ENCODE peak calls at places on chromosome 18, in eight cellular contexts. Z is stimulated activated CD4-positive, alpha-beta T cell treated with anti-CD3 and anti-CD28 coated beads, Interleukin-4, amount 100 ng/mL, for 24 hours; C is nephron progenitor cell; D is NCI-H524 treated with DMSO at 0.1 percent for 48 hours; Y is Caki2; F is AG04450; X is AG10803; T is kidney tubule cell. O is an unnamed sample.

GRCh38 chr18:46435031-46435430 is 222.0 kb downstream of the LOXHD1 start:
- DNase-seq in Z (no peak), C (no peak), D (no peak), Y (no peak), F (no peak), X (no peak), T (no peak), O (no peak)

GRCh38 chr18:60469396-60469795 is 96.8 kb upstream of the MC4R start:
- DNase-seq in Z (no peak), C (no peak), D (no peak), Y (no peak), F (no peak), X (no peak), T (no peak), O (no peak)

GRCh38 chr18:74499633-74500032 is 3.5 kb downstream of the CNDP2 start:
- DNase-seq in Z (peak), C (no peak), D (no peak), Y (peak), F (no peak), X (peak), T (peak), O (peak)

GRCh38 chr18:986552-986951 is 81.9 kb downstream of the ADCYAP1 start:
- DNase-seq in Z (no peak), C (no peak), D (no peak), Y (no peak), F (no peak), X (peak), T (no peak), O (no peak)

GRCh38 chr18:31417850-31418249 is 29.7 kb upstream of the DSG3 start:
- DNase-seq in Z (no peak), C (no peak), D (no peak), Y (no peak), F (no peak), X (no peak), T (no peak), O (no peak)

GRCh38 chr18:51890762-51891161 is 449.2 kb upstream of the DCC start:
- DNase-seq in Z (no peak), C (no peak), D (no peak), Y (peak), F (no peak), X (peak), T (peak), O (no peak)

GRCh38 chr18:32769242-32770180 is 3.3 kb downstream of the KLHL14 start:
- DNase-seq in Z (no peak), C (peak), D (no peak), Y (no peak), F (no peak), X (no peak), T (no peak), O (no peak)

GRCh38 chr18:39173022-39173421 is 1607.4 kb upstream of the CELF4 start:
- DNase-seq in Z (no peak), C (no peak), D (no peak), Y (peak), F (no peak), X (no peak), T (peak), O (no peak)

GRCh38 chr18:47235096-47235495 is 16.4 kb downstream of the SKOR2 start:
- DNase-seq in Z (no peak), C (no peak), D (no peak), Y (no peak), F (no peak), X (no peak), T (no peak), O (no peak)

GRCh38 chr18:74796928-74797576 is 199.4 kb downstream of the ZNF407 start:
- DNase-seq in Z (peak), C (no peak), D (no peak), Y (peak), F (peak), X (peak), T (peak), O (peak)

GRCh38 chr18:42636309-42636708 is 479.2 kb downstream of the RIT2 start:
- DNase-seq in Z (no peak), C (no peak), D (no peak), Y (no peak), F (no peak), X (no peak), T (no peak), O (no peak)

GRCh38 chr18:3449702-3450357 is at the start of gene TGIF1:
- DNase-seq in Z (peak), C (peak), D (no peak), Y (peak), F (no peak), X (peak), T (peak), O (peak)

GRCh38 chr18:23183356-23184150 is 48.3 kb downstream of the CABLES1 start:
- DNase-seq in Z (no peak), C (no peak), D (no peak), Y (no peak), F (peak), X (peak), T (no peak), O (peak)

GRCh38 chr18:79851489-79851888 is 53.8 kb downstream of the KCNG2 start:
- DNase-seq in Z (no peak), C (no peak), D (no peak), Y (no peak), F (no peak), X (no peak), T (no peak), O (no peak)

GRCh38 chr18:75213610-75214009 is 3.0 kb downstream of the TSHZ1 start:
- DNase-seq in Z (no peak), C (no peak), D (peak), Y (peak), F (no peak), X (peak), T (peak), O (peak)

GRCh38 chr18:44708451-44709083 is 27.9 kb downstream of the SETBP1 start:
- DNase-seq in Z (no peak), C (no peak), D (no peak), Y (no peak), F (no peak), X (no peak), T (peak), O (peak)

GRCh38 chr18:13611058-13611615 is 115.2 kb downstream of the FAM210A start:
- DNase-seq in Z (no peak), C (no peak), D (no peak), Y (no peak), F (no peak), X (peak), T (peak), O (peak)

GRCh38 chr18:59921384-59921891 is 21.6 kb downstream of the PMAIP1 start:
- DNase-seq in Z (peak), C (no peak), D (no peak), Y (no peak), F (no peak), X (peak), T (no peak), O (no peak)

GRCh38 chr18:24014062-24014985 is at the start of gene TTC39C:
- DNase-seq in Z (peak), C (peak), D (no peak), Y (peak), F (no peak), X (peak), T (peak), O (peak)

GRCh38 chr18:69220529-69220928 is 180.2 kb upstream of the DOK6 start:
- DNase-seq in Z (no peak), C (no peak), D (no peak), Y (no peak), F (no peak), X (no peak), T (peak), O (no peak)

GRCh38 chr18:11002277-11002676 is 147.1 kb downstream of the PIEZO2 start:
- DNase-seq in Z (no peak), C (no peak), D (no peak), Y (no peak), F (no peak), X (no peak), T (no peak), O (no peak)

GRCh38 chr18:29083545-29083944 is 906.6 kb upstream of the CDH2 start:
- DNase-seq in Z (no peak), C (no peak), D (no peak), Y (no peak), F (no peak), X (peak), T (no peak), O (peak)

GRCh38 chr18:76519156-76519549 is 24.1 kb upstream of the ZNF516 start:
- DNase-seq in Z (no peak), C (peak), D (peak), Y (no peak), F (no peak), X (no peak), T (no peak), O (no peak)

GRCh38 chr18:6920099-6920955 is 190.8 kb downstream of the ARHGAP28 start:
- DNase-seq in Z (no peak), C (peak), D (no peak), Y (peak), F (peak), X (peak), T (peak), O (peak)

GRCh38 chr18:13530879-13531387 is 195.4 kb downstream of the FAM210A start:
- DNase-seq in Z (no peak), C (peak), D (no peak), Y (no peak), F (no peak), X (peak), T (peak), O (peak)

GRCh38 chr18:31801078-31801477 is 40.4 kb upstream of the SLC25A52 start:
- DNase-seq in Z (no peak), C (no peak), D (no peak), Y (no peak), F (no peak), X (no peak), T (no peak), O (no peak)

GRCh38 chr18:51196811-51197660 is 445 bp downstream of the MEX3C start:
- DNase-seq in Z (peak), C (peak), D (no peak), Y (peak), F (no peak), X (peak), T (peak), O (peak)

GRCh38 chr18:48800877-48801727 is 149.7 kb downstream of the SMAD7 start:
- DNase-seq in Z (no peak), C (no peak), D (no peak), Y (no peak), F (no peak), X (no peak), T (no peak), O (no peak)

GRCh38 chr18:48949051-48949605 is 1.6 kb downstream of the SMAD7 start:
- DNase-seq in Z (peak), C (no peak), D (no peak), Y (peak), F (no peak), X (no peak), T (peak), O (no peak)

GRCh38 chr18:45993441-45993840 is 26.3 kb upstream of the EPG5 start:
- DNase-seq in Z (no peak), C (no peak), D (no peak), Y (peak), F (peak), X (peak), T (peak), O (peak)

GRCh38 chr18:48167901-48168300 is 237.4 kb upstream of the SMAD2 start:
- DNase-seq in Z (no peak), C (no peak), D (no peak), Y (no peak), F (no peak), X (no peak), T (no peak), O (no peak)